ENCODE peak calls at places on chromosomes 13 and 19, in nine cellular contexts. X is stimulated activated CD8-positive, alpha-beta memory T cell treated with anti-CD3 and anti-CD28 coated beads, Interleukin-15, amount 100 ng/mL, for 1 hour; V is BJ; P is activated T-cell treated with anti-CD3 and anti-CD28 coated beads, Interleukin-2, amount 50 U/mL, for 24 hours; J is EL; C is RCC 7860; T is midbrain; K is ELF-1; M is CD14-positive monocyte. R is an unnamed sample.

GRCh38 chr13:47628666-47629065 is 372.4 kb downstream of the SUCLA2 start:
- DNase-seq in X (no peak), V (peak), P (no peak), J (peak), C (no peak), T (no peak), K (no peak), M (no peak), R (no peak)

GRCh38 chr19:44820648-44821609 is 12.0 kb downstream of the BCAM start:
- DNase-seq in X (no peak), V (no peak), P (no peak), J (no peak), C (no peak), T (no peak), K (no peak), M (no peak), R (no peak)

GRCh38 chr13:23069571-23069970 is 111.2 kb upstream of the SGCG start:
- DNase-seq in X (no peak), V (peak), P (no peak), J (peak), C (peak), T (no peak), K (no peak), M (no peak), R (no peak)

GRCh38 chr13:33940898-33941297 is 122.9 kb downstream of the RFC3 start:
- DNase-seq in X (no peak), V (no peak), P (no peak), J (peak), C (no peak), T (no peak), K (peak), M (no peak), R (no peak)

GRCh38 chr19:2259331-2259730 is 3.1 kb upstream of the JSRP1 start:
- DNase-seq in X (no peak), V (no peak), P (no peak), J (peak), C (no peak), T (no peak), K (no peak), M (no peak), R (no peak)

GRCh38 chr19:932647-933552 is 7.1 kb downstream of the ARID3A start:
- DNase-seq in X (no peak), V (peak), P (peak), J (peak), C (no peak), T (no peak), K (peak), M (no peak), R (no peak)

GRCh38 chr13:26585136-26585535 is 27.7 kb downstream of the WASF3 start:
- DNase-seq in X (no peak), V (no peak), P (no peak), J (no peak), C (no peak), T (no peak), K (no peak), M (no peak), R (no peak)

GRCh38 chr13:106083620-106084350 is 451.7 kb downstream of the EFNB2 start:
- DNase-seq in X (no peak), V (no peak), P (no peak), J (peak), C (peak), T (peak), K (peak), M (no peak), R (peak)

GRCh38 chr19:39514840-39515550 is at the start of gene SELENOV:
- DNase-seq in X (no peak), V (no peak), P (peak), J (no peak), C (no peak), T (no peak), K (no peak), M (no peak), R (no peak)

GRCh38 chr19:38061294-38061693 is 154.3 kb downstream of the SIPA1L3 start:
- DNase-seq in X (no peak), V (peak), P (no peak), J (peak), C (peak), T (no peak), K (peak), M (no peak), R (peak)

GRCh38 chr13:32537580-32538233 is 888 bp downstream of the N4BP2L2 start:
- DNase-seq in X (peak), V (no peak), P (peak), J (peak), C (no peak), T (peak), K (peak), M (peak), R (peak)

GRCh38 chr13:105139380-105140285 is 1395.8 kb downstream of the EFNB2 start:
- DNase-seq in X (peak), V (no peak), P (peak), J (no peak), C (no peak), T (peak), K (no peak), M (peak), R (no peak)

GRCh38 chr13:74867460-74867859 is 614.5 kb downstream of the TBC1D4 start:
- DNase-seq in X (no peak), V (no peak), P (no peak), J (peak), C (no peak), T (no peak), K (no peak), M (no peak), R (no peak)

R was measured in ACHN.